ENCODE peak calls at places on chromosomes 6 and 20, in seven cellular contexts. One of them, this sample, is unnamed. For H3K4me1, the result is how much of the 10 kb centered on the place peaks cover.

GRCh38 chr6:91669154-91669903 is 1082.5 kb upstream of the MAP3K7 start:
- DNase-seq in tibial nerve: no peak
- DNase-seq in gastrocnemius medialis: no peak
- DNase-seq in adrenal gland: no peak
- DNase-seq in H1: no peak
- DNase-seq in heart left ventricle: no peak
- DNase-seq in A549: no peak
- DNase-seq in this sample: no peak

GRCh38 chr6:144993870-144994269 is 708.7 kb downstream of the UTRN start:
- DNase-seq in tibial nerve: no peak
- DNase-seq in gastrocnemius medialis: no peak
- DNase-seq in adrenal gland: no peak
- DNase-seq in H1: no peak
- DNase-seq in heart left ventricle: no peak
- DNase-seq in A549: no peak
- DNase-seq in this sample: no peak

GRCh38 chr20:58891686-58892125 is 39.2 kb downstream of the GNAS start:
- DNase-seq in tibial nerve: no peak
- DNase-seq in gastrocnemius medialis: no peak
- DNase-seq in adrenal gland: peak
- DNase-seq in H1: no peak
- DNase-seq in heart left ventricle: peak
- DNase-seq in A549: peak
- DNase-seq in this sample: no peak

GRCh38 chr6:113450061-113450465 is 407.1 kb upstream of the MARCKS start:
- DNase-seq in tibial nerve: no peak
- DNase-seq in gastrocnemius medialis: no peak
- DNase-seq in adrenal gland: no peak
- DNase-seq in H1: no peak
- DNase-seq in heart left ventricle: no peak
- DNase-seq in A549: no peak
- DNase-seq in this sample: no peak

GRCh38 chr6:37130704-37131103 is 39.2 kb upstream of the PIM1 start:
- DNase-seq in tibial nerve: peak
- DNase-seq in gastrocnemius medialis: peak
- DNase-seq in adrenal gland: peak
- DNase-seq in H1: no peak
- DNase-seq in heart left ventricle: no peak
- DNase-seq in A549: no peak
- DNase-seq in this sample: no peak

GRCh38 chr6:88780714-88781389 is 182.6 kb downstream of the RNGTT start:
- DNase-seq in tibial nerve: peak
- DNase-seq in gastrocnemius medialis: peak
- DNase-seq in adrenal gland: peak
- DNase-seq in H1: peak
- DNase-seq in heart left ventricle: no peak
- DNase-seq in A549: no peak
- DNase-seq in this sample: no peak

GRCh38 chr6:43886717-43887339 is 116.8 kb downstream of the VEGFA start:
- DNase-seq in tibial nerve: no peak
- DNase-seq in gastrocnemius medialis: no peak
- DNase-seq in adrenal gland: no peak
- DNase-seq in H1: no peak
- DNase-seq in heart left ventricle: no peak
- DNase-seq in A549: no peak
- DNase-seq in this sample: no peak

GRCh38 chr6:21593927-21594421 is 423 bp downstream of the SOX4 start:
- DNase-seq in tibial nerve: peak
- DNase-seq in gastrocnemius medialis: no peak
- DNase-seq in adrenal gland: peak
- DNase-seq in H1: no peak
- DNase-seq in heart left ventricle: no peak
- DNase-seq in A549: no peak
- DNase-seq in this sample: no peak

GRCh38 chr20:23205656-23206055 is 119.5 kb upstream of the CD93 start:
- DNase-seq in tibial nerve: peak
- DNase-seq in gastrocnemius medialis: peak
- DNase-seq in adrenal gland: peak
- DNase-seq in H1: peak
- DNase-seq in heart left ventricle: peak
- DNase-seq in A549: no peak
- DNase-seq in this sample: no peak

GRCh38 chr6:105872244-105872643 is 213.9 kb upstream of the PRDM1 start:
- DNase-seq in tibial nerve: peak
- DNase-seq in gastrocnemius medialis: no peak
- DNase-seq in adrenal gland: peak
- DNase-seq in H1: no peak
- DNase-seq in heart left ventricle: no peak
- DNase-seq in A549: no peak
- DNase-seq in this sample: no peak

GRCh38 chr20:57717797-57718196 is 8.0 kb upstream of the PMEPA1 start:
- DNase-seq in tibial nerve: no peak
- DNase-seq in gastrocnemius medialis: no peak
- DNase-seq in adrenal gland: no peak
- DNase-seq in H1: no peak
- DNase-seq in heart left ventricle: no peak
- DNase-seq in A549: peak
- DNase-seq in this sample: no peak

GRCh38 chr20:20743511-20744169 is 31.2 kb upstream of the RALGAPA2 start:
- DNase-seq in tibial nerve: peak
- DNase-seq in gastrocnemius medialis: peak
- DNase-seq in adrenal gland: peak
- DNase-seq in H1: peak
- DNase-seq in heart left ventricle: peak
- DNase-seq in A549: no peak
- DNase-seq in this sample: no peak

GRCh38 chr6:118562959-118563358 is 14.9 kb downstream of the PLN start:
- DNase-seq in tibial nerve: no peak
- DNase-seq in gastrocnemius medialis: no peak
- DNase-seq in adrenal gland: no peak
- DNase-seq in H1: no peak
- DNase-seq in heart left ventricle: no peak
- DNase-seq in A549: no peak
- DNase-seq in this sample: no peak

GRCh38 chr6:158575550-158575949 is 15.7 kb downstream of the TMEM181 start:
- DNase-seq in tibial nerve: no peak
- DNase-seq in gastrocnemius medialis: no peak
- DNase-seq in adrenal gland: no peak
- DNase-seq in H1: no peak
- DNase-seq in heart left ventricle: no peak
- DNase-seq in A549: no peak
- DNase-seq in this sample: no peak

GRCh38 chr20:32752458-32753250 is 9.4 kb upstream of the COMMD7 start:
- DNase-seq in tibial nerve: no peak
- DNase-seq in gastrocnemius medialis: no peak
- DNase-seq in adrenal gland: no peak
- DNase-seq in H1: no peak
- DNase-seq in heart left ventricle: no peak
- DNase-seq in A549: no peak
- DNase-seq in this sample: no peak

GRCh38 chr6:116221067-116221466 is 32.8 kb downstream of the TSPYL4 start:
- DNase-seq in tibial nerve: no peak
- DNase-seq in gastrocnemius medialis: no peak
- DNase-seq in adrenal gland: no peak
- DNase-seq in H1: no peak
- DNase-seq in heart left ventricle: no peak
- DNase-seq in A549: no peak
- DNase-seq in this sample: no peak

GRCh38 chr20:6180531-6180930 is 57.7 kb upstream of the FERMT1 start:
- DNase-seq in tibial nerve: no peak
- DNase-seq in gastrocnemius medialis: no peak
- DNase-seq in adrenal gland: no peak
- DNase-seq in H1: no peak
- DNase-seq in heart left ventricle: no peak
- DNase-seq in A549: no peak
- DNase-seq in this sample: no peak

GRCh38 chr6:118186676-118187567 is 279.9 kb downstream of the SLC35F1 start:
- DNase-seq in tibial nerve: no peak
- DNase-seq in gastrocnemius medialis: no peak
- DNase-seq in adrenal gland: no peak
- DNase-seq in H1: no peak
- DNase-seq in heart left ventricle: no peak
- DNase-seq in A549: no peak
- DNase-seq in this sample: no peak

GRCh38 chr20:37357481-37358365 is 11.8 kb downstream of the SRC start:
- DNase-seq in tibial nerve: no peak
- DNase-seq in gastrocnemius medialis: no peak
- DNase-seq in adrenal gland: peak
- DNase-seq in H1: no peak
- DNase-seq in heart left ventricle: no peak
- DNase-seq in A549: no peak
- DNase-seq in this sample: no peak

GRCh38 chr6:68635706-68636513 is 828 bp downstream of the ADGRB3 start:
- DNase-seq in tibial nerve: no peak
- DNase-seq in gastrocnemius medialis: no peak
- DNase-seq in adrenal gland: peak
- DNase-seq in H1: peak
- DNase-seq in heart left ventricle: peak
- DNase-seq in A549: no peak
- DNase-seq in this sample: no peak

GRCh38 chr20:23304616-23305015 is 46.0 kb upstream of the NXT1 start:
- DNase-seq in tibial nerve: no peak
- DNase-seq in gastrocnemius medialis: no peak
- DNase-seq in adrenal gland: no peak
- DNase-seq in H1: no peak
- DNase-seq in heart left ventricle: no peak
- DNase-seq in A549: no peak
- DNase-seq in this sample: no peak

GRCh38 chr20:41167481-41168253 is 30.3 kb downstream of the PLCG1 start:
- DNase-seq in tibial nerve: no peak
- DNase-seq in gastrocnemius medialis: no peak
- DNase-seq in adrenal gland: peak
- DNase-seq in H1: no peak
- DNase-seq in heart left ventricle: peak
- DNase-seq in A549: no peak
- DNase-seq in this sample: no peak
- TF ChIP-seq CTCF in tibial nerve: no peak
- TF ChIP-seq CTCF in gastrocnemius medialis: no peak
- TF ChIP-seq CTCF in adrenal gland: no peak
- TF ChIP-seq CTCF in H1: no peak
- TF ChIP-seq CTCF in heart left ventricle: no peak
- TF ChIP-seq CTCF in A549: no peak
- TF ChIP-seq CTCF in this sample: no peak

DNA sequence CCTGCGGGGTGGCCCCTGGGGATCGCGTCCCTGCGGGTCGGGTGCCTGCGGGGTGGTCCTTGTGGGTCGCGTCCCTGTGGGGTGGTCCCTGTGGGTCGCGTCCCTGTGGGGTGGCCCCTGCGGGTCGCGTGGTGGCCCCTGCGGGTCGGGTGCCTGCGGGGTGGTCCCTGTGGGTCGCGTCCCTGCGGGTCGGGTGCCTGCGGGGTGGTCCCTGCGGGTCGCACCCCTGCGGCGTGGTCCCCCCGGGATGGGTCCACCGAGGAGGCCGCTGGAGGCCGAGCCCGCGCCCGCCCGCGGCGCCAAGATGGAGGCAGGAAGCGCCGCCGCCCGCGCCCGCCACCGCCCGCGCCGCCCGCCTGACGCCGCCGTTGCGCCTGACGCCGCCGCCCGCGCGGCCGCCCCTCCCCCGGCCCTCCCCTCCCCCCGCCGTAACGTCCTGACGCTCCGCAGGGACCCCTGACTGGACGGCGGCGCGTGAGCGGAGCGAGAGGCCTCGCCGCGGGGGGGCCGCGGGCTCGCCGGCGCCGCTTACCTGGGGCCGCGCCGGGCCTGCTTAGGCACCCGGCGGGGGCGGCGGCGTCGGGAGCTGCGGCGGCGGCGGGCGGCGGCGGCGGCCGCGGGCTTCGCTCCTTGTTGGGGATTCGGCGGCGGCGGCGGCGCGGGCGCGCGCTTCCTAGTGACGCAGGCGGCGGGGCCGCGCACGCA is at the start of gene GMEB2:
- DNase-seq in tibial nerve: peak
- DNase-seq in gastrocnemius medialis: peak
- DNase-seq in adrenal gland: peak
- DNase-seq in H1: peak
- DNase-seq in heart left ventricle: peak
- DNase-seq in A549: peak
- DNase-seq in this sample: no peak
- TF ChIP-seq POLR2A in tibial nerve: peak
- TF ChIP-seq POLR2A in gastrocnemius medialis: peak
- TF ChIP-seq POLR2A in adrenal gland: peak
- TF ChIP-seq POLR2A in H1: peak
- TF ChIP-seq POLR2A in heart left ventricle: no peak
- TF ChIP-seq POLR2A in A549: peak
- TF ChIP-seq POLR2A in this sample: no peak

GRCh38 chr6:12116978-12117377 is 104.9 kb downstream of the HIVEP1 start:
- DNase-seq in tibial nerve: no peak
- DNase-seq in gastrocnemius medialis: no peak
- DNase-seq in adrenal gland: no peak
- DNase-seq in H1: no peak
- DNase-seq in heart left ventricle: no peak
- DNase-seq in A549: no peak
- DNase-seq in this sample: no peak

GRCh38 chr6:12114055-12114503 is 102.0 kb downstream of the HIVEP1 start:
- DNase-seq in tibial nerve: no peak
- DNase-seq in gastrocnemius medialis: no peak
- DNase-seq in adrenal gland: no peak
- DNase-seq in H1: no peak
- DNase-seq in heart left ventricle: no peak
- DNase-seq in A549: no peak
- DNase-seq in this sample: no peak

GRCh38 chr6:12115001-12115400 is 102.9 kb downstream of the HIVEP1 start:
- DNase-seq in tibial nerve: no peak
- DNase-seq in gastrocnemius medialis: no peak
- DNase-seq in adrenal gland: no peak
- DNase-seq in H1: no peak
- DNase-seq in heart left ventricle: no peak
- DNase-seq in A549: no peak
- DNase-seq in this sample: no peak

GRCh38 chr6:12116264-12116800 is 104.2 kb downstream of the HIVEP1 start:
- DNase-seq in tibial nerve: no peak
- DNase-seq in gastrocnemius medialis: no peak
- DNase-seq in adrenal gland: no peak
- DNase-seq in H1: no peak
- DNase-seq in heart left ventricle: no peak
- DNase-seq in A549: no peak
- DNase-seq in this sample: no peak

GRCh38 chr6:12115492-12115891 is 103.4 kb downstream of the HIVEP1 start:
- DNase-seq in tibial nerve: no peak
- DNase-seq in gastrocnemius medialis: no peak
- DNase-seq in adrenal gland: no peak
- DNase-seq in H1: no peak
- DNase-seq in heart left ventricle: no peak
- DNase-seq in A549: no peak
- DNase-seq in this sample: no peak
- H3K4me1 ChIP-seq in tibial nerve: under half
- H3K4me1 ChIP-seq in gastrocnemius medialis: under half
- H3K4me1 ChIP-seq in adrenal gland: under half
- H3K4me1 ChIP-seq in H1: under half
- H3K4me1 ChIP-seq in heart left ventricle: under half
- H3K4me1 ChIP-seq in A549: under half
- H3K4me1 ChIP-seq in this sample: under half

GRCh38 chr6:107652526-107653182 is 162.7 kb downstream of the SOBP start:
- DNase-seq in tibial nerve: no peak
- DNase-seq in gastrocnemius medialis: peak
- DNase-seq in adrenal gland: peak
- DNase-seq in H1: no peak
- DNase-seq in heart left ventricle: no peak
- DNase-seq in A549: no peak
- DNase-seq in this sample: no peak
- TF ChIP-seq CTCF in tibial nerve: no peak
- TF ChIP-seq CTCF in gastrocnemius medialis: no peak
- TF ChIP-seq CTCF in adrenal gland: no peak
- TF ChIP-seq CTCF in H1: no peak
- TF ChIP-seq CTCF in heart left ventricle: no peak
- TF ChIP-seq CTCF in A549: no peak
- TF ChIP-seq CTCF in this sample: no peak

This sample was measured in esophagus squamous epithelium.